ENCODE peak calls at places on chromosomes 4 and X, in six cellular contexts. E, Q, I, P, L and R are unnamed samples.

GRCh38 chr4:167956676-167957075 is 135.7 kb upstream of the ANXA10 start:
- DNase-seq in L (no peak), P (no peak), Q (no peak), E (peak; percentile 18), I (no peak), R (no peak)

GRCh38 chr4:5399790-5400421 is 308.5 kb downstream of the EVC2 start:
- DNase-seq in E (peak; percentile 6), I (peak; percentile 68), Q (peak; percentile 36), P (no peak), L (no peak), R (no peak)

GRCh38 chrX:17656035-17656418 is 81.3 kb upstream of the SCML1 start:
- DNase-seq in L (no peak), Q (no peak), E (no peak), P (no peak), I (peak; percentile 11), R (peak; percentile 75)

GRCh38 chrX:52865328-52865980 is 2.4 kb downstream of the XAGE3 start:
- DNase-seq in P (no peak), L (no peak), Q (no peak), E (no peak), I (no peak), R (no peak)

GRCh38 chr4:17494258-17494657 is 17.6 kb downstream of the QDPR start:
- DNase-seq in E (peak; percentile 96), L (no peak), P (no peak), I (peak; percentile 72), Q (peak; percentile 38), R (peak; percentile 95)

GRCh38 chr4:1351854-1352633 is 5.0 kb downstream of the UVSSA start:
- DNase-seq in P (no peak), L (peak; percentile 92), I (peak; percentile 91), Q (peak; percentile 68), E (peak; percentile 69), R (peak; percentile 99)

GRCh38 chr4:8690811-8691775 is 98.5 kb downstream of the CPZ start:
- DNase-seq in Q (no peak), P (no peak), L (no peak), I (no peak), E (no peak), R (peak; percentile 57)

GRCh38 chrX:124641737-124642491 is 295.6 kb downstream of the SH2D1A start:
- DNase-seq in Q (no peak), L (no peak), P (no peak), I (no peak), E (no peak), R (peak; percentile 9)

GRCh38 chr4:90603540-90603939 is 476.3 kb downstream of the CCSER1 start:
- DNase-seq in I (no peak), Q (no peak), P (no peak), E (no peak), L (no peak), R (no peak)

GRCh38 chr4:113436360-113436759 is 325.2 kb downstream of the CAMK2D start:
- DNase-seq in E (peak; percentile 88), I (no peak), L (no peak), Q (no peak), P (no peak), R (peak; percentile 66)

GRCh38 chrX:74420194-74421035 is 878 bp upstream of the SLC16A2 start:
- DNase-seq in I (peak; percentile 67), Q (no peak), L (peak; percentile 63), P (peak; percentile 27), E (peak; percentile 59), R (peak; percentile 93)

GRCh38 chrX:1291110-1291740 is 22.6 kb downstream of the CSF2RA start:
- DNase-seq in I (no peak), E (no peak), Q (no peak), P (no peak), L (no peak), R (no peak)

GRCh38 chr4:152106113-152106763 is 345.4 kb upstream of the GATB start:
- DNase-seq in E (peak; percentile 98), P (peak; percentile 92), L (peak; percentile 57), Q (no peak), I (peak; percentile 90), R (peak; percentile 94)

GRCh38 chr4:146051724-146052396 is 113.2 kb upstream of the ZNF827 start:
- DNase-seq in P (peak; percentile 50), Q (no peak), E (peak; percentile 70), I (no peak), L (no peak), R (peak; percentile 90)

GRCh38 chrX:69424910-69425309 is 79.2 kb upstream of the NALF2 start:
- DNase-seq in E (no peak), I (no peak), Q (no peak), P (no peak), L (no peak), R (no peak)

GRCh38 chr4:153365003-153365402 is 20.5 kb downstream of the MND1 start:
- DNase-seq in I (no peak), L (peak; percentile 61), Q (no peak), E (no peak), P (no peak), R (no peak)

GRCh38 chr4:26083987-26084386 is 170.0 kb downstream of the SMIM20 start:
- DNase-seq in Q (no peak), P (peak; percentile 76), E (peak; percentile 91), I (peak; percentile 71), L (no peak), R (peak; percentile 90)

GRCh38 chrX:150094996-150095395 is 156.7 kb upstream of the EOLA2 start:
- DNase-seq in L (no peak), E (no peak), P (no peak), Q (no peak), I (no peak), R (no peak)

DNA sequence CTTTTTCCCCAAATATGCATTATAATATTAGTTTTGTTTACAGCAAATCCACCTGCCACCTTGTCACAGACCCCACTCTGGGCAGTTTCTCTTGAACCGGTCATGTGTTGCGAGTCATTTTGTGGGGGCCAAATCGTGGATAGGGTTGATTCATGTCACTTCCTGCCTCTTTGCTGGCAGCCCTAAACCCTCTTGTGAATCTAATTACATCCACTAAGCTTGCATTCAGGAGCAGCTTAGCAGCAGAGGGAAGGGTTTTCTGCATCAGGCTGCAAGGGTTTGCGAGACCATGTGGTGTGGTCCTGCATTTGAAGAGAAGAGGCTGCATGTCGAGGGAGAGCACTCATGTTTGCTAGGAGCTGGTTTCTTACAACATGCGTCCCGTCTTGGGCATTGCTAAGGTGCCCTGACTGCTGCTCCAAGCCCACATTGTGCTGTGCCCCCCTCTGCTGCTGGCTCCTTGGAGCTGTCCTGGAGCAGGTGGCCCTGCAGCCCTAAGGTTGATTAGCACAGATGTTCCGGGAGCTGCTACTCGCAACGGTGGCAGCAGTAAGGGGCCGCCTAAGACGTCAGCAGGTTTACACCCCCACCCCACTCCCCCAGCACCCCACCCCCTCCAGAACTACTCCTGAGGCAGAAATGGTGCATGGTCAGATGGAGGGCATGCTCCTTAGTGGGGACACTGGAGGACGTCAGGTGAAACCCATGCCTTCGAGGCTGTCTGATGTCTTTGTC is 88.8 kb upstream of the CLDN34 start:
- DNase-seq in Q (no peak), I (no peak), E (no peak), L (no peak), P (no peak), R (no peak)
- H3K4me3 ChIP-seq in Q (no peak overlapping the region), I (no peak overlapping the region), E (no peak overlapping the region), L (no peak overlapping the region), P (no peak overlapping the region), R (no peak overlapping the region)

DNA sequence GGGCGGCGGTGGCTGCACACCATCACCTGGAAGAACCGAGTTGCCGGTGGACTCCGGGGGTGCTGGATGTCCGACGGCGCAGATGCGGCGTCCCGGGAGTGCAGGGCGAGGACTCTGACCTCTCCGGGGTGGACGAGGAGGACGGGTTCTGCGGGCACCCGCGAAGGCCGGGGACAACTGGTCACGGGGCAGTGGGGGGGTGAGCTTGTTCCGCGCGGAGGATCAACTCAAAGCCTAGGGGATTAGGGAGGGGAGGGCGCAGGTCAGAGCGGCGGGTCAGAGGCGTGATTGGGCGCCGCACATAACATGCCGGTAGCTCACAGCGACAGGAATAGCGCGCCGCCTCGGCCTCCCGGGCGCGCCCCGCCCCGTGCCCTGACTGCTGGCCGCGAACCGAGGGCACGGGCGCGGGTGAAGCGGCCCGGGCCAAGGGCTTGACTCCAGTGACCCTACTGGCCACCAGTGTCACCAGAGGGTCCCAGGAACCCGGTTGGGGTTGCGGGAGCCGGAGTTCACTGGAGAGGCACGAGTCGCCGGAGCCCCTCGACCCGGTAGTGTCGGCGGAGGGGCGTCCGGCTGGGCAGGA is at the start of gene KLHL34:
- DNase-seq in I (no peak), P (no peak), L (no peak), E (no peak), Q (no peak), R (no peak)
- H3K4me3 ChIP-seq in I (no peak within 1 kb of the TSS), P (no peak within 1 kb of the TSS), L (peak within 1 kb of the TSS; percentile 17), E (no peak within 1 kb of the TSS), Q (no peak within 1 kb of the TSS), R (no peak within 1 kb of the TSS)

GRCh38 chr4:38856046-38856445 is 571 bp downstream of the TLR6 start:
- DNase-seq in E (no peak), P (no peak), Q (no peak), I (no peak), L (peak; percentile 55), R (no peak)

GRCh38 chr4:38858097-38858420 is 1.4 kb upstream of the TLR6 start:
- DNase-seq in P (no peak), I (no peak), Q (no peak), E (no peak), L (no peak), R (no peak)

GRCh38 chr4:38855466-38855865 is 1.2 kb downstream of the TLR6 start:
- DNase-seq in L (no peak), I (no peak), P (no peak), Q (no peak), E (no peak), R (no peak)

GRCh38 chr4:38857354-38858096 is 908 bp upstream of the TLR6 start:
- DNase-seq in P (peak; percentile 45), Q (no peak), E (peak; percentile 94), I (peak; percentile 46), L (no peak), R (peak; percentile 92)

DNA sequence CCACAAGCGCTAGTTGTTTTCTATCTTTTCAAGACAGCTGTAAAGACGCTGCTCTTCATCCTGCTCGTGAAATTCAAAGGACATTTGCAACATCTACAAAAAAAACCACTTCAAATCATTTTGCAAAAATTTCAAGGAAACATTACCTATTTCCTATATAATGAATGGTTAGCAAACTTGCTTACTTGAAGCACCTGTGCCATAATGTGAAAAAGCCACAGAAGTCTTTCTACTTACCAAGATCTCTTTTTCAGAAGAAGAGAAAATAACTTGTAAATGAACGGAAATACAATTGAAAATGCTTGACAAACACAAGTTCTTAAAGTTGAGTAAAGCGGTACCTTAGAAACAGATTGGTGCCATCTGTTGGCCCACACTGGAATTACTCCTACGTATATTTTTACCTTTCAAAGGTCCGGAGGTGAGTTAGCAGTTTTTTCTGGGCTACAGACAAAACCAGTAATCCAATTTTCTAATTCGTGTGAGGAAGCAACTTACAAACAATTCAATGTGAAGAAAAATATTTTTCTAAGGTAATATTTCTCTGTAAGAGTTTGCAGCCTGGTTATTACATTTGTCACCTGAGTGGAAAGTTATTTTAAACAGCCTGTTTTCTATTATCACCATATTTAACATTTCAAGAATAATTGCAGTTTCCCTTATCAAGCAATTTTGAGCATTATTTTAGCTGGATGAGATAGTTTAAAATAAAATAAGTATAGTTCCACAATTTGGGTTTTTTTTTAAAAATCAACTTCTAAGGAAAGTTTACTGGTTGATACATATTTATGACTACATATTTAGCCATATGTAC is at the start of gene TLR6:
- DNase-seq in E (peak; percentile 59), L (no peak), I (peak; percentile 84), P (no peak), Q (peak; percentile 42), R (no peak)
- H3K4me3 ChIP-seq in E (peak within 1 kb of the TSS; percentile 23), L (peak within 1 kb of the TSS; percentile 39), I (no peak within 1 kb of the TSS), P (no peak within 1 kb of the TSS), Q (no peak within 1 kb of the TSS), R (peak within 1 kb of the TSS; percentile 60)

DNA sequence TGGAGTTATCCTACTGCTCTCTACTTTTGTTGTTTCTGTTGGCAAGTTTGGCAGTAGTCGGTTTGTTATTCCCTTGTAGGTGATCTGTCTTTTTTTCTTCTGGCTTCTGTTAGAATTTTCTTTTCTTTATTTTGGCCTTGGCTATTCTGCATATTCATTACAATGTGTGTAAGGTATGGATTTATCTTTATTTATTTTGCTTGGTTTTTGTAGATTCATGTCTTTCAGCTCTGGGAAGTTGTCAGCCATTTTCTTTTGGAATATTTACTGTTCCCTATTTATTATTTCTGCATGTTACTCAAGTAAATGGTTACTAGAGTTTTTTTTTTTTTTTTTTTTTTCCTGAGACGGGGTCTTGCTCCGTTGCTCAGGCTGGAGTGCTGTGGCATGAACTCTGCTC is 12.6 kb downstream of the ADD1 start:
- DNase-seq in I (no peak), L (no peak), E (no peak), P (no peak), Q (no peak), R (no peak)
- H3K4me3 ChIP-seq in I (no peak overlapping the region), L (no peak overlapping the region), E (no peak overlapping the region), P (no peak overlapping the region), Q (no peak overlapping the region), R (no peak overlapping the region)